ENCODE peak calls at places on chromosomes 7 and 10, in four cellular contexts. One of them, this sample, is unnamed.

GRCh38 chr10:62264702-62265436 is 3.8 kb downstream of the RTKN2 start:
- DNase-seq in astrocyte of the cerebellum: peak; percentile 82
- DNase-seq in brain microvascular endothelial cell: peak; percentile 86
- DNase-seq in ovary: no peak
- DNase-seq in this sample: peak; percentile 60

GRCh38 chr7:4129481-4130122 is 552.5 kb upstream of the FOXK1 start:
- DNase-seq in astrocyte of the cerebellum: no peak
- DNase-seq in brain microvascular endothelial cell: no peak
- DNase-seq in ovary: no peak
- DNase-seq in this sample: no peak

GRCh38 chr10:90925078-90926029 is 4.5 kb upstream of the ANKRD1 start:
- DNase-seq in astrocyte of the cerebellum: no peak
- DNase-seq in brain microvascular endothelial cell: no peak
- DNase-seq in ovary: no peak
- DNase-seq in this sample: no peak

GRCh38 chr7:133681529-133681928 is 428.7 kb downstream of the EXOC4 start:
- DNase-seq in astrocyte of the cerebellum: no peak
- DNase-seq in brain microvascular endothelial cell: no peak
- DNase-seq in ovary: no peak
- DNase-seq in this sample: no peak

GRCh38 chr10:71572962-71573361 is 146.6 kb downstream of the C10orf105 start:
- DNase-seq in astrocyte of the cerebellum: no peak
- DNase-seq in brain microvascular endothelial cell: no peak
- DNase-seq in ovary: no peak
- DNase-seq in this sample: no peak

GRCh38 chr7:150791746-150792452 is 8.3 kb downstream of the TMEM176B start:
- DNase-seq in astrocyte of the cerebellum: no peak
- DNase-seq in brain microvascular endothelial cell: no peak
- DNase-seq in ovary: no peak
- DNase-seq in this sample: no peak

GRCh38 chr10:114714281-114714741 is 56.2 kb upstream of the ABLIM1 start:
- DNase-seq in astrocyte of the cerebellum: peak; percentile 90
- DNase-seq in brain microvascular endothelial cell: peak; percentile 97
- DNase-seq in ovary: no peak
- DNase-seq in this sample: peak; percentile 85

GRCh38 chr7:18762189-18762588 is 266.6 kb downstream of the HDAC9 start:
- DNase-seq in astrocyte of the cerebellum: peak; percentile 82
- DNase-seq in brain microvascular endothelial cell: peak; percentile 83
- DNase-seq in ovary: no peak
- DNase-seq in this sample: peak; percentile 73

GRCh38 chr7:3029138-3029537 is 14.5 kb downstream of the CARD11 start:
- DNase-seq in astrocyte of the cerebellum: no peak
- DNase-seq in brain microvascular endothelial cell: no peak
- DNase-seq in ovary: no peak
- DNase-seq in this sample: no peak

GRCh38 chr7:102063736-102064135 is 222.9 kb upstream of the SH2B2 start:
- DNase-seq in astrocyte of the cerebellum: no peak
- DNase-seq in brain microvascular endothelial cell: peak; percentile 23
- DNase-seq in ovary: no peak
- DNase-seq in this sample: no peak

GRCh38 chr10:46022978-46023702 is 7.3 kb downstream of the NCOA4 start:
- DNase-seq in astrocyte of the cerebellum: peak; percentile 87
- DNase-seq in brain microvascular endothelial cell: peak; percentile 92
- DNase-seq in ovary: peak; percentile 85
- DNase-seq in this sample: peak; percentile 73

GRCh38 chr10:29356931-29357330 is 68.1 kb downstream of the LYZL1 start:
- DNase-seq in astrocyte of the cerebellum: no peak
- DNase-seq in brain microvascular endothelial cell: no peak
- DNase-seq in ovary: no peak
- DNase-seq in this sample: no peak

GRCh38 chr7:33788493-33788892 is 116.8 kb upstream of the BMPER start:
- DNase-seq in astrocyte of the cerebellum: no peak
- DNase-seq in brain microvascular endothelial cell: no peak
- DNase-seq in ovary: no peak
- DNase-seq in this sample: no peak

DNA sequence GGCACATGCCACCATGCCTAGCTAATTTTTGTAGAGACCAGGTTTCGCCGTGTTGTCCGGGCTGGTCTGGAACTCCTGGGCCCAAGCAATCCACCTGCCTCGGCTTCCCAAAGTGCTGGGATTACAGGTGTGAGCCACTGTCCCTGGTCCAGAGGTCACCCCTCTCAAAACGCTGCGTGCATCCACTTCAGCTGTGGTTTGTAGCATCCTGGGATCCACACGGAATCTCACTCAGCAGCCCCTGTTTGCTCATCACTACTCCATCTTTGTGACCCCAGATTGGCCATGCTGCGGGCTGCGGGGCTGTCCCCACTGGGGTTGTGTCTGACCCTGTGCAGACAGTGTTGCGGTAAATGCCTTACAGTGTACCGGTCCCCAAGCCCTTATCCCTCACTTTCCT is 3.5 kb downstream of the INPP5A start:
- DNase-seq in astrocyte of the cerebellum: no peak
- DNase-seq in brain microvascular endothelial cell: no peak
- DNase-seq in ovary: no peak
- DNase-seq in this sample: no peak
- H3K4me3 ChIP-seq in astrocyte of the cerebellum: no peak overlapping the region
- H3K4me3 ChIP-seq in brain microvascular endothelial cell: no peak overlapping the region
- H3K4me3 ChIP-seq in ovary: no peak overlapping the region
- H3K4me3 ChIP-seq in this sample: no peak overlapping the region

GRCh38 chr10:121927841-121928527 is at the start of gene ATE1:
- DNase-seq in astrocyte of the cerebellum: peak; percentile 87
- DNase-seq in brain microvascular endothelial cell: peak; percentile 86
- DNase-seq in ovary: peak; percentile 89
- DNase-seq in this sample: peak; percentile 74
- H3K4me3 ChIP-seq in astrocyte of the cerebellum: peak within 1 kb of the TSS; percentile 77
- H3K4me3 ChIP-seq in brain microvascular endothelial cell: peak within 1 kb of the TSS; percentile 86
- H3K4me3 ChIP-seq in ovary: peak within 1 kb of the TSS; percentile 90
- H3K4me3 ChIP-seq in this sample: peak within 1 kb of the TSS; percentile 91

GRCh38 chr10:25713894-25714240 is 220.2 kb upstream of the MYO3A start:
- DNase-seq in astrocyte of the cerebellum: no peak
- DNase-seq in brain microvascular endothelial cell: no peak
- DNase-seq in ovary: no peak
- DNase-seq in this sample: no peak

GRCh38 chr10:25707541-25707940 is 226.5 kb upstream of the MYO3A start:
- DNase-seq in astrocyte of the cerebellum: no peak
- DNase-seq in brain microvascular endothelial cell: no peak
- DNase-seq in ovary: no peak
- DNase-seq in this sample: no peak

GRCh38 chr10:25704622-25705021 is 229.4 kb upstream of the MYO3A start:
- DNase-seq in astrocyte of the cerebellum: no peak
- DNase-seq in brain microvascular endothelial cell: no peak
- DNase-seq in ovary: no peak
- DNase-seq in this sample: no peak

GRCh38 chr10:25707976-25708671 is 225.9 kb upstream of the MYO3A start:
- DNase-seq in astrocyte of the cerebellum: no peak
- DNase-seq in brain microvascular endothelial cell: no peak
- DNase-seq in ovary: no peak
- DNase-seq in this sample: no peak
- H3K4me3 ChIP-seq in astrocyte of the cerebellum: no peak overlapping the region
- H3K4me3 ChIP-seq in brain microvascular endothelial cell: no peak overlapping the region
- H3K4me3 ChIP-seq in ovary: no peak overlapping the region
- H3K4me3 ChIP-seq in this sample: no peak overlapping the region

DNA sequence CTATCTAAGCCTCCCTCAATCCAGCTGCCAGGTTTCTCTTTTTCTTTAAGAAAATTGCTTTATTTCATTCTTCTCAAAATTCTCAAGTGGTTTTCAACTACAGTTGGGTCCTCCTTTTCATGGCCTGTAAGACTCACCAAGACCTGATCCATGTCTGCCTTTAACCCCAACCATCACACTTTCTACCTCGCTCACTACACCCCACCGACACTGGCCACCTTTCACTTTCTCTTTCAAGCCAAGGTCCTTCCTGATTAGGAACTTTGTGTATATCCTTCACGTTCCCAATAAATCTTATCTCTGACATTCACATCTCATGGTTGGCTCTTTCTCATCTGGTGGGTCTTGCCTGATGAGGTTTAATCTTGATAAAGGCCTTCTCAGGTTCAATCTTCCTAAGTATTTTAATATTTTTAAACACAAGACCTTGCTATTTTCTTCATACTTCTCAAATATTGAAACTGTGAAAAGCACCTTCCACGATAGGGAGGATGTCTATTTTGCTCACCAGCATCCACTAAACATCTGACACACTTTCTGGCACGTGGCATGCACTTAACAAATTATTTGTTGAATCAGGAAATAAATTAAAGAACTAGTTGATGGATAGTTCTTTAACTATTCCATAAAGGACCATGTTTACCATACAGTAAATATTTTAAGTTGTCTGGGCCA is 624.8 kb downstream of the GRID1 start:
- DNase-seq in astrocyte of the cerebellum: no peak
- DNase-seq in brain microvascular endothelial cell: no peak
- DNase-seq in ovary: no peak
- DNase-seq in this sample: no peak
- H3K4me3 ChIP-seq in astrocyte of the cerebellum: no peak overlapping the region
- H3K4me3 ChIP-seq in brain microvascular endothelial cell: no peak overlapping the region
- H3K4me3 ChIP-seq in ovary: no peak overlapping the region
- H3K4me3 ChIP-seq in this sample: no peak overlapping the region

DNA sequence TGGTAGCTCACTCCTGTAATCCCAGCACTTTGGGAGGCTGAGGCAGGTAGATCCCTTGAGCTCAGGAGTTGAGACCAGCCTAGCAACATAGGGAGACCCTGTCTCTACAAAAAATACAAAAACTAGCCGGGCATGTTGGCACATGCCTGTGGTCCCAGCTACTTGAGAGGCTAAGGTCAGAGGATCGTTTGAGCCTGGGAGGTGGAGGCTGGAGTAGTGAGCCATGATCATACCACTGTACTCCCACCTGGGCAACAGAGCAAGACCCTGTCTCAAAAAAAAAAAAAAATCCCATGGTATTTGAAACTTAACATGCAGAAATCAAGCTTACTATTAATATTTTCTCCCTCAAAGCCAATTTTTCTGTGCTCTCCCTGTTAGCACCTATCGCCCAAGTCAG is 5.9 kb downstream of the SFXN2 start:
- DNase-seq in astrocyte of the cerebellum: no peak
- DNase-seq in brain microvascular endothelial cell: no peak
- DNase-seq in ovary: no peak
- DNase-seq in this sample: no peak
- H3K4me3 ChIP-seq in astrocyte of the cerebellum: no peak overlapping the region
- H3K4me3 ChIP-seq in brain microvascular endothelial cell: no peak overlapping the region
- H3K4me3 ChIP-seq in ovary: no peak overlapping the region
- H3K4me3 ChIP-seq in this sample: no peak overlapping the region